ENCODE peak calls at places on chromosomes 12 and 14, in seven cellular contexts. One of them, this sample, is unnamed.

GRCh38 chr14:69711471-69712216 is 55.3 kb upstream of the SRSF5 start:
- DNase-seq in aorta: no peak
- DNase-seq in CD8-positive, alpha-beta T cell: no peak
- DNase-seq in bronchial epithelial cell: no peak
- DNase-seq in GM12864: no peak
- DNase-seq in A549: no peak
- DNase-seq in astrocyte: no peak
- DNase-seq in this sample: no peak

GRCh38 chr14:54342806-54343205 is 54.0 kb upstream of the CDKN3 start:
- DNase-seq in GM12864: no peak
- DNase-seq in bronchial epithelial cell: no peak
- DNase-seq in A549: no peak
- DNase-seq in CD8-positive, alpha-beta T cell: no peak
- DNase-seq in aorta: no peak
- DNase-seq in astrocyte: peak
- DNase-seq in this sample: no peak

GRCh38 chr14:105862581-105863239 is 336.3 kb downstream of the TMEM121 start:
- DNase-seq in CD8-positive, alpha-beta T cell: no peak
- DNase-seq in astrocyte: no peak
- DNase-seq in GM12864: no peak
- DNase-seq in aorta: peak
- DNase-seq in A549: no peak
- DNase-seq in bronchial epithelial cell: no peak
- DNase-seq in this sample: no peak

GRCh38 chr14:42710071-42710470 is 1103.4 kb downstream of the LRFN5 start:
- DNase-seq in CD8-positive, alpha-beta T cell: no peak
- DNase-seq in bronchial epithelial cell: no peak
- DNase-seq in A549: no peak
- DNase-seq in GM12864: no peak
- DNase-seq in aorta: no peak
- DNase-seq in astrocyte: no peak
- DNase-seq in this sample: no peak

GRCh38 chr12:32478858-32479257 is 79.5 kb downstream of the FGD4 start:
- DNase-seq in bronchial epithelial cell: no peak
- DNase-seq in astrocyte: no peak
- DNase-seq in A549: no peak
- DNase-seq in GM12864: no peak
- DNase-seq in aorta: no peak
- DNase-seq in CD8-positive, alpha-beta T cell: no peak
- DNase-seq in this sample: no peak

GRCh38 chr12:104555650-104556049 is 98.9 kb downstream of the CHST11 start:
- DNase-seq in aorta: no peak
- DNase-seq in GM12864: no peak
- DNase-seq in A549: no peak
- DNase-seq in bronchial epithelial cell: no peak
- DNase-seq in astrocyte: no peak
- DNase-seq in CD8-positive, alpha-beta T cell: no peak
- DNase-seq in this sample: no peak

GRCh38 chr12:56880416-56881035 is 53.7 kb downstream of the SDR9C7 start:
- DNase-seq in CD8-positive, alpha-beta T cell: no peak
- DNase-seq in aorta: no peak
- DNase-seq in bronchial epithelial cell: no peak
- DNase-seq in A549: no peak
- DNase-seq in GM12864: no peak
- DNase-seq in astrocyte: no peak
- DNase-seq in this sample: no peak

GRCh38 chr14:35940291-35940690 is 114.2 kb downstream of the BRMS1L start:
- DNase-seq in GM12864: no peak
- DNase-seq in bronchial epithelial cell: no peak
- DNase-seq in aorta: no peak
- DNase-seq in CD8-positive, alpha-beta T cell: no peak
- DNase-seq in A549: no peak
- DNase-seq in astrocyte: no peak
- DNase-seq in this sample: no peak

GRCh38 chr14:68679746-68680467 is 113.0 kb downstream of the ZFP36L1 start:
- DNase-seq in bronchial epithelial cell: no peak
- DNase-seq in aorta: no peak
- DNase-seq in astrocyte: no peak
- DNase-seq in CD8-positive, alpha-beta T cell: no peak
- DNase-seq in GM12864: no peak
- DNase-seq in A549: no peak
- DNase-seq in this sample: no peak

GRCh38 chr14:33836203-33836894 is 114.5 kb downstream of the EGLN3 start:
- DNase-seq in CD8-positive, alpha-beta T cell: no peak
- DNase-seq in bronchial epithelial cell: peak
- DNase-seq in GM12864: no peak
- DNase-seq in aorta: no peak
- DNase-seq in A549: no peak
- DNase-seq in astrocyte: no peak
- DNase-seq in this sample: no peak

GRCh38 chr14:105882626-105883025 is 356.2 kb downstream of the TMEM121 start:
- DNase-seq in GM12864: no peak
- DNase-seq in bronchial epithelial cell: no peak
- DNase-seq in astrocyte: no peak
- DNase-seq in CD8-positive, alpha-beta T cell: peak
- DNase-seq in A549: no peak
- DNase-seq in aorta: peak
- DNase-seq in this sample: peak

GRCh38 chr14:67457782-67458181 is 30.7 kb downstream of the TMEM229B start:
- DNase-seq in A549: no peak
- DNase-seq in aorta: peak
- DNase-seq in bronchial epithelial cell: no peak
- DNase-seq in astrocyte: peak
- DNase-seq in CD8-positive, alpha-beta T cell: no peak
- DNase-seq in GM12864: no peak
- DNase-seq in this sample: peak

GRCh38 chr14:32762886-32763285 is 175.8 kb upstream of the NPAS3 start:
- DNase-seq in bronchial epithelial cell: no peak
- DNase-seq in A549: no peak
- DNase-seq in astrocyte: peak
- DNase-seq in GM12864: no peak
- DNase-seq in aorta: no peak
- DNase-seq in CD8-positive, alpha-beta T cell: no peak
- DNase-seq in this sample: no peak

GRCh38 chr12:52069410-52070242 is at the start of gene ATG101:
- DNase-seq in bronchial epithelial cell: peak
- DNase-seq in aorta: peak
- DNase-seq in astrocyte: peak
- DNase-seq in GM12864: peak
- DNase-seq in CD8-positive, alpha-beta T cell: peak
- DNase-seq in A549: peak
- DNase-seq in this sample: peak

GRCh38 chr14:37618498-37619041 is 23.1 kb downstream of the TTC6 start:
- DNase-seq in astrocyte: no peak
- DNase-seq in A549: no peak
- DNase-seq in bronchial epithelial cell: no peak
- DNase-seq in CD8-positive, alpha-beta T cell: no peak
- DNase-seq in GM12864: no peak
- DNase-seq in aorta: no peak
- DNase-seq in this sample: no peak

GRCh38 chr14:38285962-38286361 is 30.1 kb upstream of the CLEC14A start:
- DNase-seq in aorta: no peak
- DNase-seq in CD8-positive, alpha-beta T cell: no peak
- DNase-seq in GM12864: no peak
- DNase-seq in bronchial epithelial cell: no peak
- DNase-seq in astrocyte: peak
- DNase-seq in A549: no peak
- DNase-seq in this sample: no peak

GRCh38 chr14:95935228-95935822 is 58.7 kb downstream of the TUNAR start:
- DNase-seq in CD8-positive, alpha-beta T cell: no peak
- DNase-seq in A549: no peak
- DNase-seq in aorta: no peak
- DNase-seq in bronchial epithelial cell: peak
- DNase-seq in GM12864: no peak
- DNase-seq in astrocyte: peak
- DNase-seq in this sample: no peak

GRCh38 chr12:47396902-47397663 is 308.7 kb downstream of the RPAP3 start:
- DNase-seq in astrocyte: no peak
- DNase-seq in CD8-positive, alpha-beta T cell: no peak
- DNase-seq in bronchial epithelial cell: no peak
- DNase-seq in GM12864: no peak
- DNase-seq in aorta: no peak
- DNase-seq in A549: no peak
- DNase-seq in this sample: no peak

GRCh38 chr12:47393403-47393790 is 312.4 kb downstream of the RPAP3 start:
- DNase-seq in CD8-positive, alpha-beta T cell: no peak
- DNase-seq in astrocyte: no peak
- DNase-seq in aorta: no peak
- DNase-seq in GM12864: no peak
- DNase-seq in A549: no peak
- DNase-seq in bronchial epithelial cell: no peak
- DNase-seq in this sample: no peak

GRCh38 chr12:47394070-47394469 is 311.8 kb downstream of the RPAP3 start:
- DNase-seq in aorta: no peak
- DNase-seq in bronchial epithelial cell: peak
- DNase-seq in CD8-positive, alpha-beta T cell: no peak
- DNase-seq in A549: no peak
- DNase-seq in astrocyte: peak
- DNase-seq in GM12864: no peak
- DNase-seq in this sample: no peak

GRCh38 chr12:47400251-47400650 is 305.6 kb downstream of the RPAP3 start:
- DNase-seq in bronchial epithelial cell: no peak
- DNase-seq in GM12864: no peak
- DNase-seq in A549: no peak
- DNase-seq in astrocyte: peak
- DNase-seq in aorta: no peak
- DNase-seq in CD8-positive, alpha-beta T cell: no peak
- DNase-seq in this sample: no peak

DNA sequence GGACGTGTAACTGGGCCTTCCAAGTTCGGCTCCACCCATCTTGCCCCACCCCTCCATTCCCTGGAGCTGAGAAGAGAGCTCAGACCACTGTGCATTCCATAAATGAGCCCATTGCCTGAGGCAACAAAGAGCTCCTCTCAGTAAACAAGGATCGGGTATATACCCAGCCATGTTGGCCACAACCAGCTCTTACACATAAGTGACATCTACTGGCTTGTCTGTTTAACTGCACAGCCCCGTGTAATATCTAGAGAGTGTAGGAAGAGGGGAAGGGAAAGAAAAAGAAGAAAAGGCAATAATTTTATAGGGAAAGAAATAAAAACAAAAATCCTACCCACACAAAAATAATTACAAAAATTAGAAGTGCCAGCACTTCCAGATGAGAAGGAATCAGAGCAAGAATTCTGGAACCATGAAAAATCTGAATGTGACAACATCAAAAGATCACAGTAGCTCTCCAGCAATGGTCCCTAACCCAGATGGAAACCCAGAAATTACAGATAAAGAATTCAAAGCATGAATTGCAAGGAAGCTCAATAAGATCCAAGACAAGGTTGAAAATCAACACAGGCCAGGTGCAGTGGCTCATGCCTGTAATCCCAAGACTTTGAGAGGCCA is 308.1 kb downstream of the RPAP3 start:
- DNase-seq in bronchial epithelial cell: peak
- DNase-seq in GM12864: no peak
- DNase-seq in astrocyte: peak
- DNase-seq in CD8-positive, alpha-beta T cell: peak
- DNase-seq in A549: peak
- DNase-seq in aorta: no peak
- DNase-seq in this sample: no peak
- H3K4me3 ChIP-seq in bronchial epithelial cell: no peak
- H3K4me3 ChIP-seq in GM12864: no peak
- H3K4me3 ChIP-seq in astrocyte: no peak
- H3K4me3 ChIP-seq in CD8-positive, alpha-beta T cell: no peak
- H3K4me3 ChIP-seq in A549: no peak
- H3K4me3 ChIP-seq in aorta: no peak
- H3K4me3 ChIP-seq in this sample: no peak

DNA sequence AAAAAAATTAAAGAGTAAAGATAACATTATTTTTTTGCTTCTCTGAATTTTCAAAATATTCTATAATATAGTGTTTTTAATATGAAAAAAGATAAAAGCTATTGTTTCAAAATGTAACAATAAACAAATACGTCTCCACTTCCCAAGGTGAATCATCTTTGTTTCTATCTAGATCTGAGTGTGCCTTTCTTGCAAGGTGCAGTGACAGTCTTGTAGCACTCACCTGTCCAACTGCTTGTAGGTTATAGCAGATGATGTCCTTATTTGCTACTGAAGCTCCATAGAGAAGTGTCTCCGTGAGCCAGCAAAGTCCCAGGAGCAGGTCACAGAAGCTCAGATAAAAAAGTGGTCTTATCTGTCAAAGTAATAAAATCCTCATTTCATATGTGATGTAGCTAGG is 21.4 kb downstream of the TMEM116 start:
- DNase-seq in astrocyte: no peak
- DNase-seq in A549: no peak
- DNase-seq in GM12864: no peak
- DNase-seq in CD8-positive, alpha-beta T cell: no peak
- DNase-seq in bronchial epithelial cell: no peak
- DNase-seq in aorta: no peak
- DNase-seq in this sample: no peak
- H3K4me3 ChIP-seq in astrocyte: no peak
- H3K4me3 ChIP-seq in A549: no peak
- H3K4me3 ChIP-seq in GM12864: no peak
- H3K4me3 ChIP-seq in CD8-positive, alpha-beta T cell: no peak
- H3K4me3 ChIP-seq in bronchial epithelial cell: no peak
- H3K4me3 ChIP-seq in aorta: no peak
- H3K4me3 ChIP-seq in this sample: no peak

GRCh38 chr14:64937176-64937820 is 5.2 kb downstream of the GPX2 start:
- DNase-seq in CD8-positive, alpha-beta T cell: no peak
- DNase-seq in bronchial epithelial cell: no peak
- DNase-seq in astrocyte: no peak
- DNase-seq in GM12864: no peak
- DNase-seq in aorta: no peak
- DNase-seq in A549: no peak
- DNase-seq in this sample: no peak
- H3K4me3 ChIP-seq in CD8-positive, alpha-beta T cell: no peak
- H3K4me3 ChIP-seq in bronchial epithelial cell: no peak
- H3K4me3 ChIP-seq in astrocyte: no peak
- H3K4me3 ChIP-seq in GM12864: no peak
- H3K4me3 ChIP-seq in aorta: no peak
- H3K4me3 ChIP-seq in A549: no peak
- H3K4me3 ChIP-seq in this sample: no peak

GRCh38 chr14:64705406-64706118 is 1.3 kb downstream of the PLEKHG3 start:
- DNase-seq in bronchial epithelial cell: no peak
- DNase-seq in aorta: peak
- DNase-seq in astrocyte: no peak
- DNase-seq in CD8-positive, alpha-beta T cell: no peak
- DNase-seq in GM12864: no peak
- DNase-seq in A549: no peak
- DNase-seq in this sample: no peak
- H3K4me3 ChIP-seq in bronchial epithelial cell: peak
- H3K4me3 ChIP-seq in aorta: peak
- H3K4me3 ChIP-seq in astrocyte: peak
- H3K4me3 ChIP-seq in CD8-positive, alpha-beta T cell: peak
- H3K4me3 ChIP-seq in GM12864: no peak
- H3K4me3 ChIP-seq in A549: peak
- H3K4me3 ChIP-seq in this sample: peak

This sample was measured in WERI-Rb-1.